ENCODE peak calls at places on chromosomes 12 and 14, in five cellular contexts. One of them, this sample, is unnamed.

GRCh38 chr14:65847065-65847847 is 434.7 kb downstream of the FUT8 start:
- DNase-seq in activated CD4-positive, alpha-beta T cell treated with anti-CD3 and anti-CD28 coated beads, Interleukin-2, amount 50 U/mL, for 1 hour: peak
- DNase-seq in A549: no peak
- DNase-seq in frontal cortex: no peak
- DNase-seq in kidney glomerular epithelial cell: no peak
- DNase-seq in this sample: peak

GRCh38 chr12:39743655-39744054 is 124.1 kb upstream of the ABCD2 start:
- DNase-seq in activated CD4-positive, alpha-beta T cell treated with anti-CD3 and anti-CD28 coated beads, Interleukin-2, amount 50 U/mL, for 1 hour: no peak
- DNase-seq in A549: no peak
- DNase-seq in frontal cortex: no peak
- DNase-seq in kidney glomerular epithelial cell: no peak
- DNase-seq in this sample: no peak

GRCh38 chr14:30403791-30404190 is 155.2 kb upstream of the G2E3 start:
- DNase-seq in activated CD4-positive, alpha-beta T cell treated with anti-CD3 and anti-CD28 coated beads, Interleukin-2, amount 50 U/mL, for 1 hour: no peak
- DNase-seq in A549: no peak
- DNase-seq in frontal cortex: no peak
- DNase-seq in kidney glomerular epithelial cell: no peak
- DNase-seq in this sample: no peak

GRCh38 chr12:79547735-79548347 is 142.9 kb downstream of the PAWR start:
- DNase-seq in activated CD4-positive, alpha-beta T cell treated with anti-CD3 and anti-CD28 coated beads, Interleukin-2, amount 50 U/mL, for 1 hour: no peak
- DNase-seq in A549: peak
- DNase-seq in frontal cortex: no peak
- DNase-seq in kidney glomerular epithelial cell: peak
- DNase-seq in this sample: no peak

GRCh38 chr14:34596891-34597290 is 33.1 kb downstream of the SNX6 start:
- DNase-seq in activated CD4-positive, alpha-beta T cell treated with anti-CD3 and anti-CD28 coated beads, Interleukin-2, amount 50 U/mL, for 1 hour: no peak
- DNase-seq in A549: no peak
- DNase-seq in frontal cortex: no peak
- DNase-seq in kidney glomerular epithelial cell: no peak
- DNase-seq in this sample: no peak

GRCh38 chr14:61535470-61535869 is 159.8 kb upstream of the HIF1A start:
- DNase-seq in activated CD4-positive, alpha-beta T cell treated with anti-CD3 and anti-CD28 coated beads, Interleukin-2, amount 50 U/mL, for 1 hour: no peak
- DNase-seq in A549: peak
- DNase-seq in frontal cortex: no peak
- DNase-seq in kidney glomerular epithelial cell: no peak
- DNase-seq in this sample: no peak

GRCh38 chr14:39229222-39229543 is 4.5 kb upstream of the MIA2 start:
- DNase-seq in activated CD4-positive, alpha-beta T cell treated with anti-CD3 and anti-CD28 coated beads, Interleukin-2, amount 50 U/mL, for 1 hour: no peak
- DNase-seq in A549: no peak
- DNase-seq in frontal cortex: no peak
- DNase-seq in kidney glomerular epithelial cell: no peak
- DNase-seq in this sample: peak

GRCh38 chr14:62696261-62696968 is 348.8 kb downstream of the KCNH5 start:
- DNase-seq in activated CD4-positive, alpha-beta T cell treated with anti-CD3 and anti-CD28 coated beads, Interleukin-2, amount 50 U/mL, for 1 hour: no peak
- DNase-seq in A549: no peak
- DNase-seq in frontal cortex: no peak
- DNase-seq in kidney glomerular epithelial cell: no peak
- DNase-seq in this sample: no peak

GRCh38 chr12:53948650-53949593 is 5.8 kb upstream of the HOXC12 start:
- DNase-seq in activated CD4-positive, alpha-beta T cell treated with anti-CD3 and anti-CD28 coated beads, Interleukin-2, amount 50 U/mL, for 1 hour: no peak
- DNase-seq in A549: peak
- DNase-seq in frontal cortex: no peak
- DNase-seq in kidney glomerular epithelial cell: no peak
- DNase-seq in this sample: no peak

GRCh38 chr14:92373336-92373735 is 50.4 kb downstream of the SLC24A4 start:
- DNase-seq in activated CD4-positive, alpha-beta T cell treated with anti-CD3 and anti-CD28 coated beads, Interleukin-2, amount 50 U/mL, for 1 hour: no peak
- DNase-seq in A549: no peak
- DNase-seq in frontal cortex: no peak
- DNase-seq in kidney glomerular epithelial cell: no peak
- DNase-seq in this sample: no peak

GRCh38 chr12:14910090-14910915 is 24.6 kb upstream of the MGP start:
- DNase-seq in activated CD4-positive, alpha-beta T cell treated with anti-CD3 and anti-CD28 coated beads, Interleukin-2, amount 50 U/mL, for 1 hour: no peak
- DNase-seq in A549: no peak
- DNase-seq in frontal cortex: no peak
- DNase-seq in kidney glomerular epithelial cell: peak
- DNase-seq in this sample: no peak

GRCh38 chr14:96424104-96424989 is 32.4 kb downstream of the AK7 start:
- DNase-seq in activated CD4-positive, alpha-beta T cell treated with anti-CD3 and anti-CD28 coated beads, Interleukin-2, amount 50 U/mL, for 1 hour: peak
- DNase-seq in A549: peak
- DNase-seq in frontal cortex: peak
- DNase-seq in kidney glomerular epithelial cell: peak
- DNase-seq in this sample: peak